ENCODE peak calls at places on chromosomes 7 and 10, in four cellular contexts. One of them, this sample, is unnamed.

GRCh38 chr7:19069842-19070241 is 47.6 kb downstream of the TWIST1 start:
- DNase-seq in neural progenitor cell: peak
- DNase-seq in OCI-LY7: no peak
- DNase-seq in IMR-90: peak
- DNase-seq in this sample: no peak

GRCh38 chr10:105691811-105692210 is 1050.7 kb downstream of the SORCS3 start:
- DNase-seq in neural progenitor cell: peak
- DNase-seq in OCI-LY7: peak
- DNase-seq in IMR-90: no peak
- DNase-seq in this sample: no peak

GRCh38 chr10:102617816-102618215 is 26.5 kb upstream of the TRIM8 start:
- DNase-seq in neural progenitor cell: no peak
- DNase-seq in OCI-LY7: no peak
- DNase-seq in IMR-90: no peak
- DNase-seq in this sample: no peak

GRCh38 chr10:29783211-29783947 is 148.6 kb upstream of the SVIL start:
- DNase-seq in neural progenitor cell: no peak
- DNase-seq in OCI-LY7: no peak
- DNase-seq in IMR-90: peak
- DNase-seq in this sample: no peak

GRCh38 chr10:11615396-11615795 is 3.9 kb upstream of the USP6NL start:
- DNase-seq in neural progenitor cell: no peak
- DNase-seq in OCI-LY7: no peak
- DNase-seq in IMR-90: no peak
- DNase-seq in this sample: no peak

GRCh38 chr10:51895209-51895608 is 195.8 kb upstream of the CSTF2T start:
- DNase-seq in neural progenitor cell: no peak
- DNase-seq in OCI-LY7: no peak
- DNase-seq in IMR-90: peak
- DNase-seq in this sample: no peak

GRCh38 chr10:122468923-122469781 is 7.8 kb downstream of the HTRA1 start:
- DNase-seq in neural progenitor cell: no peak
- DNase-seq in OCI-LY7: no peak
- DNase-seq in IMR-90: peak
- DNase-seq in this sample: no peak

GRCh38 chr10:35166607-35167006 is 40.0 kb downstream of the CREM start:
- DNase-seq in neural progenitor cell: no peak
- DNase-seq in OCI-LY7: no peak
- DNase-seq in IMR-90: no peak
- DNase-seq in this sample: no peak

GRCh38 chr10:96651998-96652431 is 65.2 kb upstream of the TM9SF3 start:
- DNase-seq in neural progenitor cell: no peak
- DNase-seq in OCI-LY7: peak
- DNase-seq in IMR-90: no peak
- DNase-seq in this sample: peak

GRCh38 chr7:73521636-73522080 is 435 bp downstream of the BAZ1B start:
- DNase-seq in neural progenitor cell: no peak
- DNase-seq in OCI-LY7: peak
- DNase-seq in IMR-90: peak
- DNase-seq in this sample: no peak

GRCh38 chr7:75889826-75890225 is 11.0 kb downstream of the RHBDD2 start:
- DNase-seq in neural progenitor cell: no peak
- DNase-seq in OCI-LY7: no peak
- DNase-seq in IMR-90: peak
- DNase-seq in this sample: no peak

GRCh38 chr10:93413252-93413689 is 68.9 kb downstream of the MYOF start:
- DNase-seq in neural progenitor cell: no peak
- DNase-seq in OCI-LY7: no peak
- DNase-seq in IMR-90: no peak
- DNase-seq in this sample: no peak

GRCh38 chr7:710161-710560 is 16.3 kb upstream of the DNAAF5 start:
- DNase-seq in neural progenitor cell: no peak
- DNase-seq in OCI-LY7: no peak
- DNase-seq in IMR-90: no peak
- DNase-seq in this sample: no peak

GRCh38 chr7:137966636-137967142 is 35.2 kb downstream of the CREB3L2 start:
- DNase-seq in neural progenitor cell: no peak
- DNase-seq in OCI-LY7: no peak
- DNase-seq in IMR-90: no peak
- DNase-seq in this sample: no peak

GRCh38 chr7:137964824-137965545 is 36.9 kb downstream of the CREB3L2 start:
- DNase-seq in neural progenitor cell: no peak
- DNase-seq in OCI-LY7: no peak
- DNase-seq in IMR-90: no peak
- DNase-seq in this sample: no peak

GRCh38 chr7:137968890-137969289 is 33.0 kb downstream of the CREB3L2 start:
- DNase-seq in neural progenitor cell: no peak
- DNase-seq in OCI-LY7: no peak
- DNase-seq in IMR-90: no peak
- DNase-seq in this sample: no peak

GRCh38 chr7:137965942-137966624 is 35.8 kb downstream of the CREB3L2 start:
- DNase-seq in neural progenitor cell: no peak
- DNase-seq in OCI-LY7: no peak
- DNase-seq in IMR-90: no peak
- DNase-seq in this sample: no peak

GRCh38 chr7:137967143-137968018 is 34.5 kb downstream of the CREB3L2 start:
- DNase-seq in neural progenitor cell: peak
- DNase-seq in OCI-LY7: no peak
- DNase-seq in IMR-90: peak
- DNase-seq in this sample: no peak
- H3K27ac ChIP-seq in neural progenitor cell: no peak
- H3K27ac ChIP-seq in OCI-LY7: no peak
- H3K27ac ChIP-seq in IMR-90: peak
- H3K27ac ChIP-seq in this sample: no peak

GRCh38 chr10:79417266-79417665 is 28.2 kb downstream of the ZCCHC24 start:
- DNase-seq in neural progenitor cell: no peak
- DNase-seq in OCI-LY7: no peak
- DNase-seq in IMR-90: no peak
- DNase-seq in this sample: no peak
- H3K27ac ChIP-seq in neural progenitor cell: no peak
- H3K27ac ChIP-seq in OCI-LY7: no peak
- H3K27ac ChIP-seq in IMR-90: no peak
- H3K27ac ChIP-seq in this sample: no peak

GRCh38 chr10:124996127-124996853 is 54.4 kb downstream of the ZRANB1 start:
- DNase-seq in neural progenitor cell: no peak
- DNase-seq in OCI-LY7: no peak
- DNase-seq in IMR-90: no peak
- DNase-seq in this sample: no peak
- H3K27ac ChIP-seq in neural progenitor cell: no peak
- H3K27ac ChIP-seq in OCI-LY7: no peak
- H3K27ac ChIP-seq in IMR-90: no peak
- H3K27ac ChIP-seq in this sample: no peak

GRCh38 chr7:28682136-28682535 is 269.8 kb downstream of the CREB5 start:
- DNase-seq in neural progenitor cell: no peak
- DNase-seq in OCI-LY7: no peak
- DNase-seq in IMR-90: no peak
- DNase-seq in this sample: no peak

GRCh38 chr7:28681693-28682092 is 269.4 kb downstream of the CREB5 start:
- DNase-seq in neural progenitor cell: no peak
- DNase-seq in OCI-LY7: no peak
- DNase-seq in IMR-90: no peak
- DNase-seq in this sample: no peak

GRCh38 chr7:28677668-28678067 is 265.4 kb downstream of the CREB5 start:
- DNase-seq in neural progenitor cell: no peak
- DNase-seq in OCI-LY7: no peak
- DNase-seq in IMR-90: no peak
- DNase-seq in this sample: no peak

GRCh38 chr7:28675429-28675828 is 263.1 kb downstream of the CREB5 start:
- DNase-seq in neural progenitor cell: peak
- DNase-seq in OCI-LY7: no peak
- DNase-seq in IMR-90: no peak
- DNase-seq in this sample: no peak

DNA sequence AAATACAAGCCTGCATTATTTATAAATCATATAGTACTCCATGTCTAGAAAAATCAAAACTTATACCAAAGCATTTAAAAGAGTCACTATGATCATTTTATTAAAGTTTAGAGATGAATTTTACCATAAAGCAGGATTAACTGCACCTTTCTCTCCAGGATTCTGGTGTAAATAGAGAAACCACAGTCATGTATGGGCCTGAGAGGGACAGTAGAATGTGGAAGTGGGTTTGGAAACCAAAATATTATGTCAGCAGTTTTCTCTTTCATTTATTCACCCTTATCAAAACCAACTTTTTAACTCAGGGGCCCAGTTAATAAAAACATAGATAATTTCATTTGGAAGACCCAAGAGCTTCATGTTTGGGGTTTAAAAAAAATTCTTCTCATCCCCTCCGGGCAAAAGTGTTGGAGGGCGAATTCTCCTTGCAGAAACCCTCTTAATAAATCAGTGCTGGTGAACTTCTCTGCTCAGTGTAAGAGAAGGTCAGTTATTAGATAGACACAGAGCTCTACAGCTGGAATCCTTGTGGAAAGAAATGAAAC is 266.2 kb downstream of the CREB5 start:
- DNase-seq in neural progenitor cell: no peak
- DNase-seq in OCI-LY7: no peak
- DNase-seq in IMR-90: peak
- DNase-seq in this sample: no peak
- H3K27ac ChIP-seq in neural progenitor cell: no peak
- H3K27ac ChIP-seq in OCI-LY7: no peak
- H3K27ac ChIP-seq in IMR-90: no peak
- H3K27ac ChIP-seq in this sample: no peak

DNA sequence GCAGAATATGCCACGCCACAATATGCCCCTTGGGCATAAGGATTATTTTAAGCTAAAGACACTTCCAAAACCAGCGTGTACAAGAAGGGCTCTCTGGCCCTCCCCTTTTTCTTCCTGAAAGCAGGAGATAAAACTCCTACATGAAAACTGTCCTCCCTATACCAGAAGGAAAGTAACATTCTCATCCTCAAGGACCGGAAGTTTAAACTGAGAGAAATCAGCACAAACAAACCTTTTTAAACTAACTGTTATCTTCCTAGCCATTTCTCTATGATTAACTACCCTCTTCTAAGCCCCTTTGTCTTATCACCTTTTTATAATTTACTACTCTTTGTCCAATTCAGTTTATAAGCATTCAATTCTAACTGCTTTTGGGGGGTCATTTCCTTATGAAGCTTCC is 16.4 kb upstream of the RAPGEF5 start:
- DNase-seq in neural progenitor cell: no peak
- DNase-seq in OCI-LY7: no peak
- DNase-seq in IMR-90: no peak
- DNase-seq in this sample: no peak
- H3K27ac ChIP-seq in neural progenitor cell: no peak
- H3K27ac ChIP-seq in OCI-LY7: no peak
- H3K27ac ChIP-seq in IMR-90: no peak
- H3K27ac ChIP-seq in this sample: no peak

GRCh38 chr10:59891349-59891748 is 15.0 kb downstream of the CCDC6 start:
- DNase-seq in neural progenitor cell: no peak
- DNase-seq in OCI-LY7: no peak
- DNase-seq in IMR-90: no peak
- DNase-seq in this sample: no peak

GRCh38 chr10:59891919-59892318 is 14.4 kb downstream of the CCDC6 start:
- DNase-seq in neural progenitor cell: no peak
- DNase-seq in OCI-LY7: no peak
- DNase-seq in IMR-90: no peak
- DNase-seq in this sample: no peak

GRCh38 chr10:59894114-59894513 is 12.2 kb downstream of the CCDC6 start:
- DNase-seq in neural progenitor cell: no peak
- DNase-seq in OCI-LY7: no peak
- DNase-seq in IMR-90: peak
- DNase-seq in this sample: no peak

GRCh38 chr10:59895629-59896116 is 10.7 kb downstream of the CCDC6 start:
- DNase-seq in neural progenitor cell: no peak
- DNase-seq in OCI-LY7: no peak
- DNase-seq in IMR-90: peak
- DNase-seq in this sample: no peak

DNA sequence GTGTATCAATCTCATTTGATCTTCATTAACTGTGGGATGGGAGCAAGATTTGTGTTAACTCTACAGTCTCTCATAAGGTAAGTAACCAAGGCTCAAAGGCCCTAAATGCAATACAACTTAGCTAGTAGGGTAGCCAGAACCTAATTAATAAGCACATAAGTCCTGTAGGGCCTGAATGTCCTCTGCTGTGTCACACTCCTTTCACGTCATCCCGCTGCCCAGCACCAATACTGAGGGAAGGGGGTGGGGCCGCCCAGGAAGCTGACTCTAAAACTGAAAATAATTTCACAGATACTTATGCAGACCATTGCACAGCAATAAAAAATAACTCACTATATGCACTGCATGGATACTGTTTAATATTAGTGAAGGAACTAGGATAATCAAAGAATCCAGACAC is 13.7 kb downstream of the CCDC6 start:
- DNase-seq in neural progenitor cell: no peak
- DNase-seq in OCI-LY7: no peak
- DNase-seq in IMR-90: no peak
- DNase-seq in this sample: no peak
- H3K27ac ChIP-seq in neural progenitor cell: no peak
- H3K27ac ChIP-seq in OCI-LY7: no peak
- H3K27ac ChIP-seq in IMR-90: no peak
- H3K27ac ChIP-seq in this sample: no peak

GRCh38 chr7:44471436-44471835 is 19.0 kb downstream of the NUDCD3 start:
- DNase-seq in neural progenitor cell: no peak
- DNase-seq in OCI-LY7: no peak
- DNase-seq in IMR-90: no peak
- DNase-seq in this sample: no peak

GRCh38 chr7:44471850-44472249 is 18.6 kb downstream of the NUDCD3 start:
- DNase-seq in neural progenitor cell: no peak
- DNase-seq in OCI-LY7: no peak
- DNase-seq in IMR-90: no peak
- DNase-seq in this sample: no peak

GRCh38 chr7:44470080-44470479 is 20.4 kb downstream of the NUDCD3 start:
- DNase-seq in neural progenitor cell: no peak
- DNase-seq in OCI-LY7: no peak
- DNase-seq in IMR-90: peak
- DNase-seq in this sample: no peak

GRCh38 chr7:44470628-44471245 is 19.7 kb downstream of the NUDCD3 start:
- DNase-seq in neural progenitor cell: no peak
- DNase-seq in OCI-LY7: no peak
- DNase-seq in IMR-90: no peak
- DNase-seq in this sample: no peak

GRCh38 chr7:44473295-44473694 is 17.2 kb downstream of the NUDCD3 start:
- DNase-seq in neural progenitor cell: no peak
- DNase-seq in OCI-LY7: no peak
- DNase-seq in IMR-90: peak
- DNase-seq in this sample: no peak
- H3K27ac ChIP-seq in neural progenitor cell: no peak
- H3K27ac ChIP-seq in OCI-LY7: no peak
- H3K27ac ChIP-seq in IMR-90: no peak
- H3K27ac ChIP-seq in this sample: no peak

DNA sequence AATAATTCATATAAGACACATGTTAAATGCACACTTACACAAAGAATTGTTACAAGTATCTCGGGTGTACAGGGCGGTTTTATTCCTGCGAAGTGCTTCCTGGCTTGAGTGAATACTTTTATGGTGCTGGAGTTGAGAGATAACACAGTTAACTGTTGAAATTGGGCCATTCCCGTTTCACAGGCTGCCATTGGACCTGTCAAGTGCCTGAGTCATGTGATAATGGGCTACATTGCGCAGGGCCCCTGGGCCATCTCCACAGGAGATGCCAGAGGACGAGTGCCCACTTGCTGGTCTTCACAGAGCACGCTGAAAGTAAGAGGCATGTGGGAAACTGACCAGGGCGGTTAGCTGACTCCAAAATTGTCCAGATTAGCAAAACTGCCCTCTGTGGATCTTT is 4.8 kb downstream of the FBH1 start:
- DNase-seq in neural progenitor cell: no peak
- DNase-seq in OCI-LY7: no peak
- DNase-seq in IMR-90: no peak
- DNase-seq in this sample: no peak
- H3K27ac ChIP-seq in neural progenitor cell: no peak
- H3K27ac ChIP-seq in OCI-LY7: no peak
- H3K27ac ChIP-seq in IMR-90: no peak
- H3K27ac ChIP-seq in this sample: peak

This sample was measured in CD4-positive, CD25-positive, alpha-beta regulatory T cell.